ENCODE peak calls at places on chromosomes 7 and 10, in six cellular contexts. Z is nephron progenitor cell; L is upper lobe of right lung; F is cardiac muscle cell; W is WTC11; H is CD4-positive, alpha-beta T cell. I is an unnamed sample.

GRCh38 chr7:127251458-127252379 is 1.0 kb downstream of the GRM8 start:
- DNase-seq in Z (peak), L (no peak), F (no peak), W (peak), H (no peak), I (no peak)

GRCh38 chr10:130902929-130903328 is 408.6 kb downstream of the TCERG1L start:
- DNase-seq in Z (no peak), L (no peak), F (no peak), W (no peak), H (no peak), I (no peak)

GRCh38 chr7:98283127-98283886 is 1.8 kb downstream of the BRI3 start:
- DNase-seq in Z (no peak), L (peak), F (peak), W (no peak), H (no peak), I (no peak)

GRCh38 chr10:5079836-5080235 is 14.4 kb upstream of the AKR1C3 start:
- DNase-seq in Z (no peak), L (no peak), F (no peak), W (no peak), H (no peak), I (no peak)

GRCh38 chr10:29585488-29585976 is 49.2 kb downstream of the SVIL start:
- DNase-seq in Z (peak), L (no peak), F (peak), W (peak), H (no peak), I (no peak)

GRCh38 chr7:22302951-22303423 is 54.0 kb downstream of the RAPGEF5 start:
- DNase-seq in Z (no peak), L (no peak), F (peak), W (no peak), H (no peak), I (no peak)

GRCh38 chr10:73648975-73649829 is 6.6 kb downstream of the SYNPO2L start:
- DNase-seq in Z (no peak), L (no peak), F (peak), W (no peak), H (no peak), I (no peak)

GRCh38 chr7:102404005-102404861 is 8.1 kb downstream of the PRKRIP1 start:
- DNase-seq in Z (peak), L (no peak), F (peak), W (peak), H (peak), I (no peak)

GRCh38 chr10:88045116-88045515 is 181.7 kb downstream of the PTEN start:
- DNase-seq in Z (no peak), L (no peak), F (no peak), W (no peak), H (no peak), I (no peak)

GRCh38 chr7:92402920-92403759 is 44.1 kb upstream of the GATAD1 start:
- DNase-seq in Z (no peak), L (no peak), F (peak), W (no peak), H (no peak), I (no peak)

GRCh38 chr7:26853788-26854393 is 10.5 kb downstream of the SKAP2 start:
- DNase-seq in Z (no peak), L (no peak), F (peak), W (no peak), H (no peak), I (no peak)

GRCh38 chr7:148334959-148335577 is 255.5 kb upstream of the C7orf33 start:
- DNase-seq in Z (no peak), L (no peak), F (peak), W (no peak), H (no peak), I (no peak)

GRCh38 chr10:133204226-133205015 is 25.6 kb upstream of the UTF1 start:
- DNase-seq in Z (no peak), L (no peak), F (no peak), W (no peak), H (no peak), I (no peak)

GRCh38 chr10:96832721-96833219 is 672 bp downstream of the LCOR start:
- DNase-seq in Z (peak), L (peak), F (peak), W (peak), H (peak), I (peak)

GRCh38 chr7:21548491-21548890 is 5.7 kb downstream of the DNAH11 start:
- DNase-seq in Z (no peak), L (no peak), F (no peak), W (no peak), H (no peak), I (no peak)

GRCh38 chr7:126040114-126041045 is 1110.8 kb upstream of the POT1 start:
- DNase-seq in Z (peak), L (no peak), F (no peak), W (peak), H (no peak), I (no peak)

GRCh38 chr7:1607001-1607400 is 37.2 kb upstream of the PSMG3 start:
- DNase-seq in Z (no peak), L (no peak), F (no peak), W (no peak), H (no peak), I (no peak)

GRCh38 chr7:88040694-88041093 is 106.6 kb downstream of the ADAM22 start:
- DNase-seq in Z (no peak), L (no peak), F (no peak), W (no peak), H (no peak), I (no peak)

GRCh38 chr7:21617916-21618390 is 75.1 kb downstream of the DNAH11 start:
- DNase-seq in Z (no peak), L (no peak), F (peak), W (no peak), H (no peak), I (no peak)

GRCh38 chr7:44348300-44348699 is 22.9 kb upstream of the CAMK2B start:
- DNase-seq in Z (no peak), L (no peak), F (peak), W (peak), H (no peak), I (no peak)

GRCh38 chr7:74482629-74483401 is 29.1 kb downstream of the GTF2IRD1 start:
- DNase-seq in Z (no peak), L (no peak), F (peak), W (no peak), H (no peak), I (no peak)

GRCh38 chr7:27164381-27165088 is 802 bp downstream of the HOXA9 start:
- DNase-seq in Z (peak), L (peak), F (no peak), W (peak), H (no peak), I (no peak)

GRCh38 chr10:86117051-86117450 is 249.5 kb downstream of the GRID1 start:
- DNase-seq in Z (no peak), L (no peak), F (no peak), W (no peak), H (no peak), I (no peak)

GRCh38 chr7:107932851-107933250 is 41.9 kb downstream of the DLD start:
- DNase-seq in Z (no peak), L (no peak), F (no peak), W (no peak), H (no peak), I (no peak)

GRCh38 chr10:86849495-86849894 is 93.1 kb downstream of the BMPR1A start:
- DNase-seq in Z (no peak), L (no peak), F (no peak), W (no peak), H (no peak), I (peak)

GRCh38 chr7:41104621-41105020 is 598.3 kb downstream of the INHBA start:
- DNase-seq in Z (no peak), L (no peak), F (no peak), W (no peak), H (no peak), I (no peak)

GRCh38 chr10:9608592-9608991 is 1409.1 kb upstream of the CELF2 start:
- DNase-seq in Z (no peak), L (no peak), F (peak), W (no peak), H (no peak), I (no peak)
- TF ChIP-seq CTCF in Z (peak), L (peak), F (peak), W (no peak), H (no peak), I (no peak)

DNA sequence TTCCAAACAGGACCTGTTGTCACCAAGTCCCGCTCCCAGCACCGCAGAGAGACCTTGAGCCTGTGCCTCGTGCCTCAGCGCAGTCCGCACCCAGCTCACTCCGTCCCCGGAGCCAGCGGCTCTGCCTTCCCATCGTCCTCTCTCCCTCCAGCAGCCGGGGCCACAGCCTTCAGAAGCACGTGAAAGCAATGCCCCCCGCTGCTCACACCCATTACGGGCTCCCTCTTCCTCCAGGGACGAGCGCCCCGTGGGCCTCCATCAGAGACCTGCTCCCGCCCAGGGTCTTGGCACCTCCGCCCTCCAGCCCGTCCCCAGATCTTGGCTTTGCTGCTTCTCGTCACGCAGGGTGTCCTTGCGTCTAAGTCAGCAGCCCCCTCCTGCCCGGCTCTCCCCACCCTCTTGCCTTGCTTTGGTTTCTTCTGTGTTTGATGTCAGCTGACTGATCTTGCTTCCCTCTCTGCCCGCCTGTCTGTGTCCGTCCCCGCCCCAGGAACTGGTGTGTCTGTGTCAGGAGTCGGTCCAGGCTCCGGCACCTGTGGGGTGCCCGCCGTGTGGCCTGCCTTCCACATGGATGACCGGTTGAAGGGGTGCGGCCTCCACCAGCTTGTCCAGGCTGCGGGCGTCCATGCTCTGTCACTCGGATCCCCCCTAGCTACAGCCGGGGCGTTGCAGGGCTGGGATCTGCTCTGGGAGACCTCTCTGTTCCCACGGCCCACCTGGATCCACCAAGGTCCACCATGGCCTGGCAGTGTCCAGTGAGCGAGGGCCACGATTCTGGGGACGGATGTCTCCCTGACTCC is 61.9 kb downstream of the FOXL3 start:
- DNase-seq in Z (no peak), L (no peak), F (no peak), W (no peak), H (peak), I (no peak)
- TF ChIP-seq CTCF in Z (no peak), L (no peak), F (no peak), W (no peak), H (no peak), I (no peak)

GRCh38 chr7:100418930-100419659 is 9.4 kb downstream of the ZCWPW1 start:
- DNase-seq in Z (no peak), L (no peak), F (peak), W (no peak), H (no peak), I (no peak)
- TF ChIP-seq CTCF in Z (no peak), L (no peak), F (no peak), W (no peak), H (no peak), I (peak)

GRCh38 chr7:65475040-65475726 is 101.5 kb downstream of the ZNF92 start:
- DNase-seq in Z (no peak), L (no peak), F (no peak), W (no peak), H (no peak), I (no peak)

GRCh38 chr7:65475734-65476319 is 102.2 kb downstream of the ZNF92 start:
- DNase-seq in Z (no peak), L (no peak), F (peak), W (no peak), H (no peak), I (peak)

GRCh38 chr7:65471587-65471986 is 97.9 kb downstream of the ZNF92 start:
- DNase-seq in Z (no peak), L (no peak), F (no peak), W (no peak), H (no peak), I (no peak)

GRCh38 chr7:65477326-65477725 is 103.7 kb downstream of the ZNF92 start:
- DNase-seq in Z (peak), L (no peak), F (peak), W (peak), H (no peak), I (no peak)
- TF ChIP-seq CTCF in Z (peak), L (peak), F (peak), W (peak), H (no peak), I (peak)

DNA sequence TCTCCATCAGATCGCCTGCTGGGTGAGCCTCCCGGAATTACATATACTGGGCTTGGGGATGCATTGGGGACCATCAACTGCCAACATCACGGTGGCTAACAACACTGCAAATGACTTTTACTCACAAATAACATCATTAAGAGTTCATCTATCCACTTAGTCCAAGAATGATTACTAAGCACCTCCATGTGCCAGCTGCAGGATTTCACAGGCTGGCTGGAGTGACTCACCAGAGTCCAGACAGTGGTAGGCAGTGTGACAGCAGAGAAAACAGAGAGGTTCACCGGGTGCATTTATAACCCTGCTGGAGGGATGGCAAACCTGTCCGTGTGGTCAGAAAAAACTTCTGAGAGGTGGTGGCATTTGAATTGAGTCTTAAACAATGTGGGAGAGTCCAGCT is 3.2 kb upstream of the IGFBP3 start:
- DNase-seq in Z (no peak), L (no peak), F (peak), W (no peak), H (no peak), I (no peak)
- TF ChIP-seq CTCF in Z (no peak), L (no peak), F (no peak), W (no peak), H (no peak), I (no peak)

GRCh38 chr7:143493755-143494154 is 16.1 kb downstream of the TAS2R41 start:
- DNase-seq in Z (no peak), L (no peak), F (no peak), W (no peak), H (no peak), I (no peak)

GRCh38 chr7:143487566-143487965 is 9.9 kb downstream of the TAS2R41 start:
- DNase-seq in Z (no peak), L (peak), F (peak), W (no peak), H (no peak), I (no peak)

GRCh38 chr7:143492043-143492471 is 14.4 kb downstream of the TAS2R41 start:
- DNase-seq in Z (no peak), L (no peak), F (peak), W (no peak), H (no peak), I (no peak)

GRCh38 chr7:143492799-143493568 is 15.3 kb downstream of the TAS2R41 start:
- DNase-seq in Z (no peak), L (no peak), F (peak), W (no peak), H (no peak), I (no peak)

GRCh38 chr7:143490719-143491306 is 13.1 kb downstream of the TAS2R41 start:
- DNase-seq in Z (peak), L (no peak), F (peak), W (peak), H (no peak), I (no peak)
- TF ChIP-seq CTCF in Z (peak), L (peak), F (peak), W (no peak), H (no peak), I (peak)

DNA sequence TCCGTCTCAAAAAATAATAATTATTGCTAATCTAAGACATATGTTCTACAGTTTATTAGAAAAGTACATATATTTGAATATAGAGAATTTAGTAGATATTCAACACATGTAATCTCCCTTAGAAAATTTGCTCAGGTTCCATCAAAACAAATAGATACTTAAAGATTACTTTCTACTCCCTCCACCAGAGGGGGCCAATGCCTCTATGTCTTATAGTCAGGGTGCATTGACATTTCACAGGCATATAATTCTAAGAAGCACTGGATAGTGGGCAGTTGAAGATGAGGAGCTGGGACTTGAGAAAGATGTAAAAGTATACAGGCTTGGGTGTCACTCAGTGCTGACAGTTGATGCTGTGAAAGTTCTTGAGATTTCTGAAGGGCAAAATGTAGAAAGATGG is 301.6 kb upstream of the HPS1 start:
- DNase-seq in Z (peak), L (no peak), F (peak), W (peak), H (no peak), I (peak)
- TF ChIP-seq CTCF in Z (peak), L (peak), F (peak), W (peak), H (no peak), I (peak)

GRCh38 chr10:119028900-119029612 is 458 bp upstream of the NANOS1 start:
- DNase-seq in Z (peak), L (peak), F (peak), W (peak), H (peak), I (peak)
- TF ChIP-seq CTCF in Z (no peak), L (peak), F (no peak), W (no peak), H (no peak), I (peak)

I was measured in GM12864.